ENCODE peak calls at places on chromosomes 16 and 17, in ten cellular contexts. One of them, this sample, is unnamed.
A peak's percentile ranks its signal among the peaks of the same experiment; 100 is the strongest.

GRCh38 chr16:85716680-85717038 is 27.9 kb upstream of the GINS2 start:
- DNase-seq in left lung: no peak
- DNase-seq in psoas muscle: no peak
- DNase-seq in neural progenitor cell: no peak
- DNase-seq in thoracic aorta: no peak
- DNase-seq in hepatocyte: no peak
- DNase-seq in PC-9: no peak
- DNase-seq in AG04450: no peak
- DNase-seq in body of pancreas: no peak
- DNase-seq in stomach: no peak
- DNase-seq in this sample: no peak

GRCh38 chr16:89562939-89563338 is 2.5 kb downstream of the RPL13 start:
- DNase-seq in left lung: no peak
- DNase-seq in psoas muscle: no peak
- DNase-seq in neural progenitor cell: no peak
- DNase-seq in thoracic aorta: no peak
- DNase-seq in hepatocyte: no peak
- DNase-seq in PC-9: no peak
- DNase-seq in AG04450: no peak
- DNase-seq in body of pancreas: no peak
- DNase-seq in stomach: no peak
- DNase-seq in this sample: no peak

GRCh38 chr16:1985466-1986150 is 1.6 kb downstream of the GFER start:
- DNase-seq in left lung: no peak
- DNase-seq in psoas muscle: no peak
- DNase-seq in neural progenitor cell: no peak
- DNase-seq in thoracic aorta: no peak
- DNase-seq in hepatocyte: no peak
- DNase-seq in PC-9: peak; percentile 66
- DNase-seq in AG04450: no peak
- DNase-seq in body of pancreas: no peak
- DNase-seq in stomach: no peak
- DNase-seq in this sample: no peak

GRCh38 chr17:8222380-8222629 is 11.9 kb upstream of the AURKB start:
- DNase-seq in left lung: no peak
- DNase-seq in psoas muscle: no peak
- DNase-seq in neural progenitor cell: peak; percentile 86
- DNase-seq in thoracic aorta: no peak
- DNase-seq in hepatocyte: no peak
- DNase-seq in PC-9: no peak
- DNase-seq in AG04450: no peak
- DNase-seq in body of pancreas: no peak
- DNase-seq in stomach: no peak
- DNase-seq in this sample: no peak

GRCh38 chr16:21023509-21024202 is 123.1 kb downstream of the LYRM1 start:
- DNase-seq in left lung: no peak
- DNase-seq in psoas muscle: no peak
- DNase-seq in neural progenitor cell: no peak
- DNase-seq in thoracic aorta: no peak
- DNase-seq in hepatocyte: peak; percentile 20
- DNase-seq in PC-9: no peak
- DNase-seq in AG04450: no peak
- DNase-seq in body of pancreas: no peak
- DNase-seq in stomach: peak; percentile 43
- DNase-seq in this sample: no peak

GRCh38 chr17:18187226-18187625 is 3.6 kb downstream of the ALKBH5 start:
- DNase-seq in left lung: peak; percentile 0
- DNase-seq in psoas muscle: no peak
- DNase-seq in neural progenitor cell: no peak
- DNase-seq in thoracic aorta: no peak
- DNase-seq in hepatocyte: no peak
- DNase-seq in PC-9: no peak
- DNase-seq in AG04450: no peak
- DNase-seq in body of pancreas: no peak
- DNase-seq in stomach: no peak
- DNase-seq in this sample: no peak

GRCh38 chr16:87896924-87897562 is 27.7 kb upstream of the SLC7A5 start:
- DNase-seq in left lung: no peak
- DNase-seq in psoas muscle: no peak
- DNase-seq in neural progenitor cell: no peak
- DNase-seq in thoracic aorta: no peak
- DNase-seq in hepatocyte: no peak
- DNase-seq in PC-9: no peak
- DNase-seq in AG04450: no peak
- DNase-seq in body of pancreas: no peak
- DNase-seq in stomach: no peak
- DNase-seq in this sample: no peak

GRCh38 chr17:42438600-42439567 is 15.8 kb upstream of the CAVIN1 start:
- DNase-seq in left lung: no peak
- DNase-seq in psoas muscle: no peak
- DNase-seq in neural progenitor cell: no peak
- DNase-seq in thoracic aorta: no peak
- DNase-seq in hepatocyte: no peak
- DNase-seq in PC-9: no peak
- DNase-seq in AG04450: no peak
- DNase-seq in body of pancreas: peak; percentile 31
- DNase-seq in stomach: peak; percentile 46
- DNase-seq in this sample: no peak

GRCh38 chr17:4144411-4144747 is 1.4 kb downstream of the CYB5D2 start:
- DNase-seq in left lung: no peak
- DNase-seq in psoas muscle: no peak
- DNase-seq in neural progenitor cell: no peak
- DNase-seq in thoracic aorta: no peak
- DNase-seq in hepatocyte: peak; percentile 47
- DNase-seq in PC-9: no peak
- DNase-seq in AG04450: no peak
- DNase-seq in body of pancreas: no peak
- DNase-seq in stomach: no peak
- DNase-seq in this sample: no peak

GRCh38 chr17:32536736-32537646 is 50.2 kb downstream of the CDK5R1 start:
- DNase-seq in left lung: no peak
- DNase-seq in psoas muscle: no peak
- DNase-seq in neural progenitor cell: no peak
- DNase-seq in thoracic aorta: no peak
- DNase-seq in hepatocyte: no peak
- DNase-seq in PC-9: no peak
- DNase-seq in AG04450: no peak
- DNase-seq in body of pancreas: no peak
- DNase-seq in stomach: no peak
- DNase-seq in this sample: no peak

GRCh38 chr16:69328854-69329316 is 1.5 kb downstream of the PDF start:
- DNase-seq in left lung: no peak
- DNase-seq in psoas muscle: no peak
- DNase-seq in neural progenitor cell: no peak
- DNase-seq in thoracic aorta: no peak
- DNase-seq in hepatocyte: no peak
- DNase-seq in PC-9: peak; percentile 49
- DNase-seq in AG04450: no peak
- DNase-seq in body of pancreas: peak; percentile 17
- DNase-seq in stomach: no peak
- DNase-seq in this sample: no peak

DNA sequence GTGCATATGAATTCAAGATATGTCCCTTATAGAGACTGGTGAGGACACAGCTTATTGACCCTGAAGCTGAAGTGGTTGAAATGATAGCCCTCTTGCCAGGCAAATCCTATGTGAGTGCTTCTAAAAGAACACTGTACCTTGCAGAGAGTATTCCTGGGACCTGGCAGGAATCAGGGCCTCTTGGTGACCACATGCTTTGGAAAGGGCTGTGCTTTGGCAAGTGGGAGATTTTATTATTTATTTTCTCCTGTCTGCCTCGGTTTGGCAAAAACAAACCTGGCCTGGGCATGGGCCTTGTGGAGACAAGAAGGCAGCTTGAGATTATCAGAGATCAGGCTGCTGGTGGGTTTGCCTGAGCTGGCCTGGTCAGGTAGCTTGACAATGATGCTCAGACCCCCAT is 24.6 kb downstream of the ABCC1 start:
- DNase-seq in left lung: no peak
- DNase-seq in psoas muscle: no peak
- DNase-seq in neural progenitor cell: no peak
- DNase-seq in thoracic aorta: no peak
- DNase-seq in hepatocyte: no peak
- DNase-seq in PC-9: no peak
- DNase-seq in AG04450: no peak
- DNase-seq in body of pancreas: no peak
- DNase-seq in stomach: no peak
- DNase-seq in this sample: no peak
- H3K9me3 ChIP-seq in left lung: peaks cover 20% of the 10 kb centered on the region
- H3K9me3 ChIP-seq in psoas muscle: peaks cover 8% of the 10 kb centered on the region
- H3K9me3 ChIP-seq in neural progenitor cell: no peaks in the 10 kb centered on the region
- H3K9me3 ChIP-seq in thoracic aorta: no peaks in the 10 kb centered on the region
- H3K9me3 ChIP-seq in hepatocyte: no peaks in the 10 kb centered on the region
- H3K9me3 ChIP-seq in PC-9: peaks cover under 1% of the 10 kb centered on the region
- H3K9me3 ChIP-seq in AG04450: peaks cover 4% of the 10 kb centered on the region
- H3K9me3 ChIP-seq in body of pancreas: no peaks in the 10 kb centered on the region
- H3K9me3 ChIP-seq in stomach: peaks cover 5% of the 10 kb centered on the region
- H3K9me3 ChIP-seq in this sample: peaks cover 2% of the 10 kb centered on the region

GRCh38 chr16:31916056-31916488 is 42.5 kb downstream of the ZNF267 start:
- DNase-seq in left lung: no peak
- DNase-seq in psoas muscle: no peak
- DNase-seq in neural progenitor cell: no peak
- DNase-seq in thoracic aorta: no peak
- DNase-seq in hepatocyte: no peak
- DNase-seq in PC-9: no peak
- DNase-seq in AG04450: no peak
- DNase-seq in body of pancreas: no peak
- DNase-seq in stomach: no peak
- DNase-seq in this sample: no peak

GRCh38 chr16:31920373-31920772 is 46.8 kb downstream of the ZNF267 start:
- DNase-seq in left lung: no peak
- DNase-seq in psoas muscle: no peak
- DNase-seq in neural progenitor cell: no peak
- DNase-seq in thoracic aorta: no peak
- DNase-seq in hepatocyte: no peak
- DNase-seq in PC-9: no peak
- DNase-seq in AG04450: no peak
- DNase-seq in body of pancreas: no peak
- DNase-seq in stomach: no peak
- DNase-seq in this sample: no peak
- H3K9me3 ChIP-seq in left lung: peaks cover 100% of the 10 kb centered on the region
- H3K9me3 ChIP-seq in psoas muscle: peaks cover 59% of the 10 kb centered on the region
- H3K9me3 ChIP-seq in neural progenitor cell: peaks cover 42% of the 10 kb centered on the region
- H3K9me3 ChIP-seq in thoracic aorta: peaks cover 79% of the 10 kb centered on the region
- H3K9me3 ChIP-seq in hepatocyte: peaks cover 53% of the 10 kb centered on the region
- H3K9me3 ChIP-seq in PC-9: peaks cover 67% of the 10 kb centered on the region
- H3K9me3 ChIP-seq in AG04450: peaks cover 14% of the 10 kb centered on the region
- H3K9me3 ChIP-seq in body of pancreas: no peaks in the 10 kb centered on the region
- H3K9me3 ChIP-seq in stomach: peaks cover 100% of the 10 kb centered on the region
- H3K9me3 ChIP-seq in this sample: peaks cover 29% of the 10 kb centered on the region

GRCh38 chr16:35144212-35144932 is 1685.0 kb downstream of the TP53TG3F start:
- DNase-seq in left lung: no peak
- DNase-seq in psoas muscle: no peak
- DNase-seq in neural progenitor cell: no peak
- DNase-seq in thoracic aorta: no peak
- DNase-seq in hepatocyte: no peak
- DNase-seq in PC-9: peak; percentile 29
- DNase-seq in AG04450: no peak
- DNase-seq in body of pancreas: no peak
- DNase-seq in stomach: no peak
- DNase-seq in this sample: no peak
- H3K9me3 ChIP-seq in left lung: peaks cover 85% of the 10 kb centered on the region
- H3K9me3 ChIP-seq in psoas muscle: no peaks in the 10 kb centered on the region
- H3K9me3 ChIP-seq in neural progenitor cell: no peaks in the 10 kb centered on the region
- H3K9me3 ChIP-seq in thoracic aorta: no peaks in the 10 kb centered on the region
- H3K9me3 ChIP-seq in hepatocyte: no peaks in the 10 kb centered on the region
- H3K9me3 ChIP-seq in PC-9: no peaks in the 10 kb centered on the region
- H3K9me3 ChIP-seq in AG04450: peaks cover 99% of the 10 kb centered on the region
- H3K9me3 ChIP-seq in body of pancreas: no peaks in the 10 kb centered on the region
- H3K9me3 ChIP-seq in stomach: peaks cover 98% of the 10 kb centered on the region
- H3K9me3 ChIP-seq in this sample: peaks cover 6% of the 10 kb centered on the region

GRCh38 chr17:81120149-81120484 is 45.2 kb upstream of the PVALEF start:
- DNase-seq in left lung: no peak
- DNase-seq in psoas muscle: no peak
- DNase-seq in neural progenitor cell: peak; percentile 32
- DNase-seq in thoracic aorta: no peak
- DNase-seq in hepatocyte: no peak
- DNase-seq in PC-9: no peak
- DNase-seq in AG04450: no peak
- DNase-seq in body of pancreas: no peak
- DNase-seq in stomach: no peak
- DNase-seq in this sample: no peak

GRCh38 chr17:81120695-81121621 is 44.3 kb upstream of the PVALEF start:
- DNase-seq in left lung: no peak
- DNase-seq in psoas muscle: no peak
- DNase-seq in neural progenitor cell: no peak
- DNase-seq in thoracic aorta: no peak
- DNase-seq in hepatocyte: no peak
- DNase-seq in PC-9: no peak
- DNase-seq in AG04450: no peak
- DNase-seq in body of pancreas: no peak
- DNase-seq in stomach: no peak
- DNase-seq in this sample: no peak

GRCh38 chr17:81123052-81124048 is 42.0 kb upstream of the PVALEF start:
- DNase-seq in left lung: no peak
- DNase-seq in psoas muscle: no peak
- DNase-seq in neural progenitor cell: no peak
- DNase-seq in thoracic aorta: no peak
- DNase-seq in hepatocyte: no peak
- DNase-seq in PC-9: no peak
- DNase-seq in AG04450: no peak
- DNase-seq in body of pancreas: no peak
- DNase-seq in stomach: peak; percentile 57
- DNase-seq in this sample: no peak

GRCh38 chr17:81124377-81124776 is 40.9 kb upstream of the PVALEF start:
- DNase-seq in left lung: no peak
- DNase-seq in psoas muscle: no peak
- DNase-seq in neural progenitor cell: no peak
- DNase-seq in thoracic aorta: no peak
- DNase-seq in hepatocyte: no peak
- DNase-seq in PC-9: no peak
- DNase-seq in AG04450: no peak
- DNase-seq in body of pancreas: no peak
- DNase-seq in stomach: no peak
- DNase-seq in this sample: no peak

DNA sequence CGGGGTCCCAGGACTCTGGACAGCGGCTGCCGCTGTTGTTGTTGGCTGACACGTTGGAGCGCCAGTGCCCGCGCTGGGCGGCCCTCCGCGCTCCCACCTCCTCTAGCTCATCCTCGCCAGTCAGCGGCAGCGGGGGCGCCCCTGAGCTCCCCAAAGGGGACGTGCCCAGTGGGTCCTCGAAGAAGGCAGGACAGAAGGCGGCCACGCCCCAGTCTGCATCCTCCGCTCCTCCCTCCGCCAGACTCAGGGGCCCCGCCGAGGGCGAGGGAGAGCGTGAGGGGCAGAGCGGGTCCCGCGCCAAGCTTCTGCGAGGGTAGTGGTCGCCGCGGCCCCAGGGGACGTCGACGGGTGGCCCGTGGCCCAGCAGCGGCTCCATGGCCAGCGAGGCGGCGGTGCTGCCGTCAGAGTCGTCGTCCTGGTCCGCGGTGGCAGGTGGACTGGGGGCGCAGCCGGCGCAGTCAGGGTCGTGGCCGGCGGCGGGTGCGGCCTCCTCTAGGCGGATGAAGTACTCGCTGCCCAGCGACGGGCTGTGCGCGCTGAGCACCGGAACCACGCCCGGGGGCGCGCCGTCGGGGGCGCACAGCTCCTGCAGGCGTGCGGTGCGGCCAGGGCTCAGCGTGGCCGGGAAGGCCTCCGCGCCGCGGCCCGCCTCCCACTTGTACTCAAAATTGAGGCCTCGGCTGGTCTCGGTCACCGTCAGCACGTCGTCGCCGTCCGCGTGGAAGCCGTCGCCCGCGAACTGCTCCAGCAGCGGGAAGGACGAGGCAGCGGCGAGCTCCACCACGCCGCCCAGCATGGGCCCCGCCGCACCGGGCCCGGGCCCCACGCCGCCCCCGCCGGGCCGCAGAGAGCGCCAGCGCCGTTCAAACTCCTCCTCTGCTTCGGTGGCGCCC is 43.2 kb upstream of the PVALEF start:
- DNase-seq in left lung: no peak
- DNase-seq in psoas muscle: no peak
- DNase-seq in neural progenitor cell: no peak
- DNase-seq in thoracic aorta: no peak
- DNase-seq in hepatocyte: no peak
- DNase-seq in PC-9: no peak
- DNase-seq in AG04450: no peak
- DNase-seq in body of pancreas: no peak
- DNase-seq in stomach: no peak
- DNase-seq in this sample: no peak
- H3K9me3 ChIP-seq in left lung: no peaks in the 10 kb centered on the region
- H3K9me3 ChIP-seq in psoas muscle: no peaks in the 10 kb centered on the region
- H3K9me3 ChIP-seq in neural progenitor cell: no peaks in the 10 kb centered on the region
- H3K9me3 ChIP-seq in thoracic aorta: no peaks in the 10 kb centered on the region
- H3K9me3 ChIP-seq in hepatocyte: no peaks in the 10 kb centered on the region
- H3K9me3 ChIP-seq in PC-9: no peaks in the 10 kb centered on the region
- H3K9me3 ChIP-seq in AG04450: peaks cover 5% of the 10 kb centered on the region
- H3K9me3 ChIP-seq in body of pancreas: no peaks in the 10 kb centered on the region
- H3K9me3 ChIP-seq in stomach: no peaks in the 10 kb centered on the region
- H3K9me3 ChIP-seq in this sample: no peaks in the 10 kb centered on the region